ENCODE peak calls at places on chromosomes 4 and X, in six cellular contexts. S is iris pigment epithelial cell, G is astrocyte of the spinal cord, N is HS-5, U is NCI-H345, P is Calu3. I is an unnamed sample.

GRCh38 chr4:113222006-113222405 is 172.6 kb downstream of the ANK2 start:
- DNase-seq in N (no peak), P (no peak), G (peak), S (peak), U (no peak), I (no peak)

GRCh38 chr4:139367421-139368090 is 65.3 kb upstream of the NDUFC1 start:
- DNase-seq in N (peak), G (peak), U (no peak), P (no peak), S (peak), I (no peak)

GRCh38 chrX:133046601-133047000 is 50.3 kb downstream of the USP26 start:
- DNase-seq in U (no peak), S (no peak), N (no peak), G (no peak), P (no peak), I (no peak)

GRCh38 chr4:152605641-152606304 is 69.9 kb upstream of the FBXW7 start:
- DNase-seq in U (no peak), G (peak), N (no peak), S (peak), P (no peak), I (no peak)

GRCh38 chrX:20300822-20301221 is 34.1 kb upstream of the RPS6KA3 start:
- DNase-seq in N (no peak), U (no peak), S (no peak), G (no peak), P (no peak), I (no peak)

GRCh38 chr4:165738571-165738970 is 134.5 kb upstream of the TLL1 start:
- DNase-seq in U (no peak), N (no peak), P (no peak), S (no peak), G (no peak), I (no peak)

GRCh38 chrX:72124540-72125201 is 7.0 kb downstream of the RTL5 start:
- DNase-seq in S (no peak), P (no peak), N (no peak), U (no peak), G (no peak), I (no peak)

GRCh38 chr4:48112017-48112667 is 21.9 kb downstream of the TXK start:
- DNase-seq in P (no peak), U (no peak), N (no peak), G (peak), S (peak), I (no peak)

GRCh38 chrX:16903274-16904019 is 33.3 kb upstream of the RBBP7 start:
- DNase-seq in S (no peak), N (no peak), U (no peak), P (no peak), G (no peak), I (no peak)

GRCh38 chr4:7803992-7804758 is 135.5 kb downstream of the AFAP1 start:
- DNase-seq in P (peak), G (peak), N (no peak), S (peak), U (peak), I (peak)

GRCh38 chr4:123443401-123444297 is 47.1 kb downstream of the SPRY1 start:
- DNase-seq in N (no peak), G (peak), S (peak), U (no peak), P (no peak), I (no peak)